ENCODE peak calls at places on chromosome 19, in eight cellular contexts. D, A, P, R, K, J, V and T are unnamed samples.
A peak's percentile ranks its signal among the peaks of the same experiment; 100 is the strongest.

GRCh38 chr19:27733551-27734266 is 1479.2 kb downstream of the UQCRFS1 start:
- DNase-seq in D (no peak), A (no peak), P (no peak), R (no peak), K (no peak), J (no peak), V (no peak), T (no peak)

GRCh38 chr19:6739390-6739883 is at the start of gene TRIP10:
- DNase-seq in D (peak; percentile 87), A (no peak), P (peak; percentile 85), R (no peak), K (peak; percentile 80), J (peak; percentile 87), V (peak; percentile 77), T (no peak)

GRCh38 chr19:45340232-45340898 is at the start of gene KLC3:
- DNase-seq in D (no peak), A (peak; percentile 50), P (no peak), R (no peak), K (peak; percentile 42), J (peak; percentile 95), V (no peak), T (no peak)

GRCh38 chr19:27920774-27921173 is 1292.2 kb downstream of the UQCRFS1 start:
- DNase-seq in D (no peak), A (no peak), P (no peak), R (no peak), K (no peak), J (no peak), V (no peak), T (no peak)

GRCh38 chr19:8403098-8403819 is 9.8 kb upstream of the MARCHF2 start:
- DNase-seq in D (no peak), A (no peak), P (no peak), R (no peak), K (no peak), J (no peak), V (no peak), T (no peak)

GRCh38 chr19:9128171-9128570 is 1.4 kb upstream of the OR7G3 start:
- DNase-seq in D (peak; percentile 3), A (peak; percentile 100), P (peak; percentile 57), R (no peak), K (no peak), J (no peak), V (no peak), T (no peak)

GRCh38 chr19:58038688-58039204 is 4.9 kb downstream of the ZSCAN1 start:
- DNase-seq in D (no peak), A (no peak), P (no peak), R (no peak), K (no peak), J (no peak), V (no peak), T (no peak)

GRCh38 chr19:12896460-12896859 is 5.5 kb downstream of the GCDH start:
- DNase-seq in D (no peak), A (peak; percentile 26), P (no peak), R (no peak), K (no peak), J (no peak), V (no peak), T (no peak)

GRCh38 chr19:34962281-34962944 is 1.6 kb downstream of the ZNF792 start:
- DNase-seq in D (no peak), A (no peak), P (no peak), R (no peak), K (no peak), J (peak; percentile 61), V (no peak), T (no peak)

GRCh38 chr19:44598880-44599279 is 14.5 kb upstream of the IGSF23 start:
- DNase-seq in D (no peak), A (no peak), P (no peak), R (no peak), K (no peak), J (no peak), V (no peak), T (no peak)

GRCh38 chr19:34173145-34173956 is 1.0 kb downstream of the LSM14A start:
- DNase-seq in D (peak; percentile 77), A (peak; percentile 89), P (peak; percentile 52), R (no peak), K (peak; percentile 43), J (peak; percentile 31), V (no peak), T (peak; percentile 75)

GRCh38 chr19:13958043-13958442 is 5.7 kb downstream of the DCAF15 start:
- DNase-seq in D (no peak), A (no peak), P (no peak), R (no peak), K (no peak), J (peak; percentile 82), V (no peak), T (no peak)

GRCh38 chr19:29366757-29367156 is 153.8 kb upstream of the UQCRFS1 start:
- DNase-seq in D (no peak), A (no peak), P (no peak), R (no peak), K (no peak), J (no peak), V (no peak), T (no peak)

GRCh38 chr19:55179570-55180484 is at the start of gene SYT5:
- DNase-seq in D (no peak), A (no peak), P (peak; percentile 24), R (no peak), K (peak; percentile 47), J (peak; percentile 93), V (peak; percentile 51), T (no peak)

GRCh38 chr19:23913931-23914330 is 755 bp upstream of the ZNF726 start:
- DNase-seq in D (no peak), A (no peak), P (no peak), R (no peak), K (no peak), J (no peak), V (no peak), T (no peak)

GRCh38 chr19:45154064-45154827 is 6.5 kb downstream of the NKPD1 start:
- DNase-seq in D (no peak), A (peak; percentile 78), P (peak; percentile 96), R (no peak), K (no peak), J (peak; percentile 87), V (no peak), T (no peak)

GRCh38 chr19:12769689-12770088 is 5.7 kb downstream of the HOOK2 start:
- DNase-seq in D (no peak), A (no peak), P (no peak), R (no peak), K (no peak), J (peak; percentile 35), V (no peak), T (no peak)

GRCh38 chr19:13627531-13627930 is 121.3 kb upstream of the CACNA1A start:
- DNase-seq in D (no peak), A (no peak), P (no peak), R (no peak), K (no peak), J (no peak), V (no peak), T (no peak)

GRCh38 chr19:13850910-13851753 is 25.8 kb upstream of the NANOS3 start:
- DNase-seq in D (peak; percentile 53), A (peak; percentile 96), P (peak; percentile 94), R (peak; percentile 75), K (no peak), J (peak; percentile 79), V (no peak), T (peak; percentile 64)

GRCh38 chr19:4547303-4548237 is 7.7 kb upstream of the LRG1 start:
- DNase-seq in D (peak; percentile 92), A (no peak), P (no peak), R (no peak), K (no peak), J (no peak), V (no peak), T (no peak)
- TF ChIP-seq CTCF in D (peak; percentile 51), A (no peak), P (peak; percentile 23), R (peak; percentile 27), K (peak; percentile 49), J (peak; percentile 47), V (peak; percentile 6), T (peak; percentile 62)

GRCh38 chr19:47070756-47071155 is 22.3 kb upstream of the TMEM160 start:
- DNase-seq in D (no peak), A (no peak), P (no peak), R (no peak), K (no peak), J (no peak), V (no peak), T (no peak)
- H3K4me3 ChIP-seq in D (no peak overlapping the region), A (no peak overlapping the region), P (no peak overlapping the region), R (no peak overlapping the region), K (no peak overlapping the region), J (no peak overlapping the region), V (no peak overlapping the region), T (no peak overlapping the region)

DNA sequence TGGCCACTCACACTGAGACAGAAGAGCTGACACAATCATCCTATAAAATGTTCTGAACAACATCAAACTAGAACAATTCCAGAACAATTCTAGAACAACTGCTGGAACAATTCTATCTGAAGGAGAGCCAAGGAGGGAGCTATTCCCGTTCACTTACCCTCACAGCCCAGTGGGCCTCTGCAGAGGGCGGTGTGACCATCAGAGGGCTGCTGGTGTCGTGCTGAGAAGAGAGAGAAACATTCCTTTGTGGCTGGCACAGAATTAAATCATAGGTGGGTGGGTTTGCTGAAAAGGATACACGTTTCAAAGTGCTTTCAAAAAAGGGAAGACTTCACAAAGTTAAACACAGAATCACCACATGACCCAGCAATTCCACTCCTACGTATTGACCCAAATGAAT is 35.0 kb downstream of the EPS15L1 start:
- DNase-seq in D (no peak), A (no peak), P (no peak), R (no peak), K (no peak), J (no peak), V (no peak), T (no peak)
- TF ChIP-seq CTCF in D (no peak), A (no peak), P (no peak), R (no peak), K (no peak), J (no peak), V (no peak), T (no peak)

GRCh38 chr19:40600086-40600917 is 867 bp upstream of the LTBP4 start:
- DNase-seq in D (no peak), A (no peak), P (no peak), R (no peak), K (no peak), J (no peak), V (no peak), T (no peak)
- H3K4me3 ChIP-seq in D (no peak overlapping the region), A (no peak overlapping the region), P (no peak overlapping the region), R (no peak overlapping the region), K (no peak overlapping the region), J (no peak overlapping the region), V (peak overlapping the region; percentile 53), T (no peak overlapping the region)

GRCh38 chr19:42313096-42313839 is at the start of gene TMEM145:
- DNase-seq in D (no peak), A (no peak), P (peak; percentile 47), R (no peak), K (peak; percentile 69), J (peak; percentile 92), V (peak; percentile 65), T (no peak)
- TF ChIP-seq CTCF in D (no peak), A (no peak), P (no peak), R (no peak), K (peak; percentile 4), J (peak; percentile 34), V (peak; percentile 28), T (peak; percentile 1)